ENCODE peak calls at places on chromosome 18, in five cellular contexts. P is IMR-90, E is ovary, A is WERI-Rb-1, V is colonic mucosa. W is an unnamed sample. For H3K27me3 and H3K9me3, the result is how much of the 10 kb centered on the place peaks cover.

GRCh38 chr18:76722224-76723061 is 99.9 kb upstream of the ZNF236 start:
- DNase-seq in P (no peak), E (no peak), A (no peak), V (no peak), W (no peak)

GRCh38 chr18:77067315-77068061 is 65.1 kb downstream of the MBP start:
- DNase-seq in P (peak), E (peak), A (no peak), V (peak), W (no peak)

GRCh38 chr18:75418293-75418692 is 9.2 kb downstream of the SMIM21 start:
- DNase-seq in P (no peak), E (no peak), A (no peak), V (no peak), W (no peak)

GRCh38 chr18:34650121-34650545 is 60.0 kb upstream of the DTNA start:
- DNase-seq in P (peak), E (no peak), A (no peak), V (no peak), W (no peak)

GRCh38 chr18:56291229-56291796 is 347.1 kb downstream of the TXNL1 start:
- DNase-seq in P (peak), E (no peak), A (no peak), V (no peak), W (no peak)

GRCh38 chr18:23145613-23146012 is 10.3 kb downstream of the CABLES1 start:
- DNase-seq in P (no peak), E (no peak), A (no peak), V (no peak), W (no peak)

GRCh38 chr18:39786477-39786876 is 2168.6 kb upstream of the PIK3C3 start:
- DNase-seq in P (no peak), E (no peak), A (no peak), V (no peak), W (no peak)

GRCh38 chr18:48997985-48998831 is 47.4 kb upstream of the SMAD7 start:
- DNase-seq in P (peak), E (no peak), A (no peak), V (no peak), W (peak)

GRCh38 chr18:56807883-56808282 is 156.7 kb downstream of the WDR7 start:
- DNase-seq in P (no peak), E (no peak), A (no peak), V (no peak), W (no peak)

GRCh38 chr18:47870605-47871004 is 59.9 kb downstream of the SMAD2 start:
- DNase-seq in P (no peak), E (no peak), A (no peak), V (no peak), W (no peak)

GRCh38 chr18:57539702-57540101 is 46.8 kb downstream of the FECH start:
- DNase-seq in P (no peak), E (no peak), A (no peak), V (no peak), W (no peak)

GRCh38 chr18:13217466-13217961 is 1.0 kb upstream of the LDLRAD4 start:
- DNase-seq in P (peak), E (peak), A (peak), V (peak), W (peak)
- H3K4me3 ChIP-seq in P (peak), E (peak), A (peak), V (peak), W (peak)

GRCh38 chr18:59219672-59220163 is at the start of gene GRP:
- DNase-seq in P (no peak), E (no peak), A (peak), V (no peak), W (no peak)
- H3K27me3 ChIP-seq in P (half or more), E (under half), A (under half), V (under half), W (under half)

GRCh38 chr18:78123926-78124797 is 855.5 kb upstream of the SALL3 start:
- DNase-seq in P (no peak), E (no peak), A (peak), V (no peak), W (no peak)
- H3K9me3 ChIP-seq in P (half or more), E (under half), A (under half), V (under half), W (under half)

DNA sequence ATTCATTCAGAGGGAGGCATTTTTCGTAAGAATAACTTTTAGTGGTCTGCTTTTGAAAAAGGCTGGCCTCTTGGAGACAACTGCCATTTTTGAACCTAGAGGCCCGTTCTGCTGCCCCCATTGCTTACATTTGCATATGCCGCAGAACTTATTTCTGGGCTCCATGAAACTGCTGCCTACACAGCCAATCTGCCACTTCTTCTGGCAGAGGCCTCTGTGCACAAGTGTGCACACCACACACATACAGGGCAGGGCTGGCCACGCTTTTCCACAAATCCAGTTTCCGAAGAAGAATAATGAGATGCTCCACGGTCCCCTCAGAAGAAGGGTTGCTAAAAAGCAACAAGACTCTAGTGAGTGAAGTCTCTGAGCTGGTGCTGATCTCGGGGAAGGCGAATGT is 56.2 kb downstream of the TMEM200C start:
- DNase-seq in P (no peak), E (no peak), A (no peak), V (no peak), W (no peak)
- H3K4me3 ChIP-seq in P (no peak), E (no peak), A (no peak), V (no peak), W (no peak)

DNA sequence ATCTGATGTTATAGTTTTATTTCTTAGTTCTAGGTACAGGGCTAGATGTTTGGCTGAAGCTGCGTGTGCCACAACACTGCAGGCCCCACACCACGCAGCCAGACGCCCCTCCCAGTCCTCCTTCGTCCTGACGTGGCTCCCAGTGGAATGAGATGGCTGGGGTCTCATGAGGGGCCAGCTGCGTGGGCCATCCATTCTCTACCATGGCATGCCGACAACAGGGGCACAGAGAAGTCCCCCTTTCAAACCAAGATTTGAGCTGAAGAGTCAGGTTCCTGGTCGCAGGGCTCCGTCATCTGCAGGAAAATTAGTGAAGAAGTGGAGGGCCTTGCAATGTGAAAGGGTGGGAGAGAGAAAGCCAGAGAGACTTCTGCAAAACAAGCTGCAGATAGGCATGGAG is 64.5 kb downstream of the PARD6G start:
- DNase-seq in P (no peak), E (no peak), A (no peak), V (no peak), W (no peak)
- H3K27me3 ChIP-seq in P (under half), E (under half), A (under half), V (under half), W (under half)

GRCh38 chr18:29608982-29609381 is 1432.1 kb upstream of the CDH2 start:
- DNase-seq in P (no peak), E (no peak), A (no peak), V (no peak), W (no peak)

GRCh38 chr18:29605365-29605764 is 1428.4 kb upstream of the CDH2 start:
- DNase-seq in P (no peak), E (no peak), A (no peak), V (no peak), W (no peak)
- H3K9me3 ChIP-seq in P (under half), E (under half), A (under half), V (under half), W (under half)

DNA sequence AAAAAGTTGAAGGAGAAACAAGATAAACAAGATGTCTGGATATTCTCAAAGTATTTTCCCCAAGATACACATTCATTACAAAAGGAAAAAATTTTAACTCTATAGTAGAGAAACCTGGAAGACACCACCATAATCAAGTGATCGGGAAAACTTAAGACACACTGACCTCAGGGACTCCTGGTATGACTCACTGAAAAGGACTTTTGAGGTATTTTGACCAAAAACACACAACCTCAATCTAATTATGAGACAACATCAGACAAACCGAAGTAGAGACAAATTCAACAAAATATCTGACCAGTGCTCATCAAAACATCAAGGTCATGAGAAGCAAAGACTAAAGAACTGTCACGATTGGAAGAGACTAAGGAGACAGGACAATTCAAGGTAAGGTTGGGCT is 34.7 kb downstream of the LPIN2 start:
- DNase-seq in P (no peak), E (no peak), A (no peak), V (no peak), W (no peak)
- H3K4me3 ChIP-seq in P (peak), E (no peak), A (no peak), V (no peak), W (no peak)

GRCh38 chr18:8963876-8964275 is 138.6 kb upstream of the NDUFV2 start:
- DNase-seq in P (no peak), E (no peak), A (no peak), V (no peak), W (no peak)
- H3K27me3 ChIP-seq in P (under half), E (under half), A (under half), V (under half), W (under half)

GRCh38 chr18:71431171-71431570 is 1113.0 kb downstream of the CBLN2 start:
- DNase-seq in P (no peak), E (no peak), A (no peak), V (no peak), W (no peak)
- H3K9me3 ChIP-seq in P (under half), E (under half), A (under half), V (under half), W (under half)

DNA sequence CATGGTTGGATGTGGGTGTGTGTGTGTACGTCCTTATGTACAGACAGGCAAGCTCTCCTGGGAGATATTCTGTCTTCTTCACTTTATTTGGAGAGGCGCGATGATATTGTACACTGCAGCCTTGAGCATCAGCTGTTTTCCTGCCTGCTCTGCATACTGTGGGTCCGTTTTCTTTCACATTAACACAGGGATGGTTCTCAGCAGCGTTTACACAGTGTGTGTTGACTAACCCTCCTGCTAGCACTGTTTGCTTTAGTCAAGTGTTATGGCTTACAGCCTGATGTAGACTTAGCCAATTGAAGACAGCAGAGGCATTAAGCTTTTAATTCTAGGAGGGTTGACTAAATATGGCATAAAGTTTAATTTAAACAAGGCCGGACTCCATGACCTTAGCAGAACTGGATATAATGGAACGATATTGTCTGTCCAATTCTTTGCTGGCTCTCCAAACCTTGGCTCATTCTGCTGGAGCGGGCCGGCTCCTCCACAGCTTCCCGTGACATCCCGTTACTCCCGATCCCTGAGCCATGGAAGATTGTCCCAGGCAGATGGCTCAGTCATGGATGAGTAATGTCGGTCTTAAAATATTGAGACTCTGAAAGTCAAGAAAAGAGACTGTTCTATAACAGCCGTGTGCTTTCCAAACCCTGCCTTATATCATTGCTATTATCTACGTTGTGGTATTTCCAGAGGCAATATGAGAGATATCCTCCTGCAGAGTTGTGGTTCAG is 134.7 kb downstream of the TPGS2 start:
- DNase-seq in P (peak), E (no peak), A (peak), V (no peak), W (no peak)
- H3K4me3 ChIP-seq in P (peak), E (no peak), A (no peak), V (no peak), W (no peak)